ENCODE peak calls at places on chromosomes 6 and 20, in five cellular contexts. One of them, this sample, is unnamed.

GRCh38 chr6:107628878-107629277 is 139.0 kb downstream of the SOBP start:
- DNase-seq in activated CD8-positive, alpha-beta memory T cell treated with anti-CD3 and anti-CD28 coated beads for 24 hours: no peak
- DNase-seq in vagina: no peak
- DNase-seq in NCI-H69: no peak
- DNase-seq in heart left ventricle: no peak
- DNase-seq in this sample: no peak

GRCh38 chr6:109454483-109455160 is 950 bp downstream of the MICAL1 start:
- DNase-seq in activated CD8-positive, alpha-beta memory T cell treated with anti-CD3 and anti-CD28 coated beads for 24 hours: peak
- DNase-seq in vagina: no peak
- DNase-seq in NCI-H69: peak
- DNase-seq in heart left ventricle: peak
- DNase-seq in this sample: no peak

GRCh38 chr6:155224618-155225017 is 39.2 kb upstream of the CLDN20 start:
- DNase-seq in activated CD8-positive, alpha-beta memory T cell treated with anti-CD3 and anti-CD28 coated beads for 24 hours: no peak
- DNase-seq in vagina: no peak
- DNase-seq in NCI-H69: peak
- DNase-seq in heart left ventricle: no peak
- DNase-seq in this sample: no peak

GRCh38 chr20:58570181-58570859 is 55.1 kb upstream of the APCDD1L start:
- DNase-seq in activated CD8-positive, alpha-beta memory T cell treated with anti-CD3 and anti-CD28 coated beads for 24 hours: no peak
- DNase-seq in vagina: no peak
- DNase-seq in NCI-H69: no peak
- DNase-seq in heart left ventricle: no peak
- DNase-seq in this sample: no peak

GRCh38 chr20:23084282-23084844 is 1.8 kb downstream of the CD93 start:
- DNase-seq in activated CD8-positive, alpha-beta memory T cell treated with anti-CD3 and anti-CD28 coated beads for 24 hours: no peak
- DNase-seq in vagina: no peak
- DNase-seq in NCI-H69: no peak
- DNase-seq in heart left ventricle: no peak
- DNase-seq in this sample: no peak

GRCh38 chr6:141540207-141540606 is 592.5 kb upstream of the GJE1 start:
- DNase-seq in activated CD8-positive, alpha-beta memory T cell treated with anti-CD3 and anti-CD28 coated beads for 24 hours: no peak
- DNase-seq in vagina: no peak
- DNase-seq in NCI-H69: peak
- DNase-seq in heart left ventricle: no peak
- DNase-seq in this sample: peak

GRCh38 chr20:9349256-9349655 is 165.1 kb upstream of the LAMP5 start:
- DNase-seq in activated CD8-positive, alpha-beta memory T cell treated with anti-CD3 and anti-CD28 coated beads for 24 hours: no peak
- DNase-seq in vagina: no peak
- DNase-seq in NCI-H69: no peak
- DNase-seq in heart left ventricle: no peak
- DNase-seq in this sample: no peak

GRCh38 chr6:34079899-34080298 is 66.0 kb downstream of the GRM4 start:
- DNase-seq in activated CD8-positive, alpha-beta memory T cell treated with anti-CD3 and anti-CD28 coated beads for 24 hours: no peak
- DNase-seq in vagina: no peak
- DNase-seq in NCI-H69: peak
- DNase-seq in heart left ventricle: no peak
- DNase-seq in this sample: no peak

GRCh38 chr20:13554076-13554475 is 84.7 kb downstream of the TASP1 start:
- DNase-seq in activated CD8-positive, alpha-beta memory T cell treated with anti-CD3 and anti-CD28 coated beads for 24 hours: no peak
- DNase-seq in vagina: no peak
- DNase-seq in NCI-H69: no peak
- DNase-seq in heart left ventricle: no peak
- DNase-seq in this sample: peak

GRCh38 chr6:146359123-146359522 is 184.5 kb upstream of the RAB32 start:
- DNase-seq in activated CD8-positive, alpha-beta memory T cell treated with anti-CD3 and anti-CD28 coated beads for 24 hours: no peak
- DNase-seq in vagina: no peak
- DNase-seq in NCI-H69: no peak
- DNase-seq in heart left ventricle: no peak
- DNase-seq in this sample: no peak

GRCh38 chr20:63597651-63598478 is 23.8 kb upstream of the HELZ2 start:
- DNase-seq in activated CD8-positive, alpha-beta memory T cell treated with anti-CD3 and anti-CD28 coated beads for 24 hours: no peak
- DNase-seq in vagina: no peak
- DNase-seq in NCI-H69: no peak
- DNase-seq in heart left ventricle: peak
- DNase-seq in this sample: no peak

GRCh38 chr6:119071576-119071975 is 6.9 kb downstream of the FAM184A start:
- DNase-seq in activated CD8-positive, alpha-beta memory T cell treated with anti-CD3 and anti-CD28 coated beads for 24 hours: no peak
- DNase-seq in vagina: no peak
- DNase-seq in NCI-H69: no peak
- DNase-seq in heart left ventricle: no peak
- DNase-seq in this sample: no peak

GRCh38 chr6:26660096-26660425 is 515 bp upstream of the ZNF322 start:
- DNase-seq in activated CD8-positive, alpha-beta memory T cell treated with anti-CD3 and anti-CD28 coated beads for 24 hours: no peak
- DNase-seq in vagina: no peak
- DNase-seq in NCI-H69: peak
- DNase-seq in heart left ventricle: no peak
- DNase-seq in this sample: peak

GRCh38 chr20:41160686-41161085 is 23.3 kb downstream of the PLCG1 start:
- DNase-seq in activated CD8-positive, alpha-beta memory T cell treated with anti-CD3 and anti-CD28 coated beads for 24 hours: no peak
- DNase-seq in vagina: no peak
- DNase-seq in NCI-H69: no peak
- DNase-seq in heart left ventricle: no peak
- DNase-seq in this sample: no peak

GRCh38 chr6:82955841-82956240 is 109.8 kb downstream of the UBE3D start:
- DNase-seq in activated CD8-positive, alpha-beta memory T cell treated with anti-CD3 and anti-CD28 coated beads for 24 hours: no peak
- DNase-seq in vagina: no peak
- DNase-seq in NCI-H69: no peak
- DNase-seq in heart left ventricle: no peak
- DNase-seq in this sample: peak

GRCh38 chr6:157853018-157853805 is 30.2 kb downstream of the SNX9 start:
- DNase-seq in activated CD8-positive, alpha-beta memory T cell treated with anti-CD3 and anti-CD28 coated beads for 24 hours: no peak
- DNase-seq in vagina: no peak
- DNase-seq in NCI-H69: no peak
- DNase-seq in heart left ventricle: no peak
- DNase-seq in this sample: no peak

GRCh38 chr6:129665555-129665954 is 44.4 kb downstream of the ARHGAP18 start:
- DNase-seq in activated CD8-positive, alpha-beta memory T cell treated with anti-CD3 and anti-CD28 coated beads for 24 hours: no peak
- DNase-seq in vagina: no peak
- DNase-seq in NCI-H69: no peak
- DNase-seq in heart left ventricle: no peak
- DNase-seq in this sample: no peak

GRCh38 chr20:12030470-12030869 is 112.8 kb downstream of the BTBD3 start:
- DNase-seq in activated CD8-positive, alpha-beta memory T cell treated with anti-CD3 and anti-CD28 coated beads for 24 hours: no peak
- DNase-seq in vagina: no peak
- DNase-seq in NCI-H69: peak
- DNase-seq in heart left ventricle: no peak
- DNase-seq in this sample: no peak

GRCh38 chr20:50338479-50339195 is 148.0 kb downstream of the CEBPB start:
- DNase-seq in activated CD8-positive, alpha-beta memory T cell treated with anti-CD3 and anti-CD28 coated beads for 24 hours: peak
- DNase-seq in vagina: no peak
- DNase-seq in NCI-H69: no peak
- DNase-seq in heart left ventricle: peak
- DNase-seq in this sample: no peak

GRCh38 chr6:128885381-128885780 is 2.4 kb downstream of the LAMA2 start:
- DNase-seq in activated CD8-positive, alpha-beta memory T cell treated with anti-CD3 and anti-CD28 coated beads for 24 hours: no peak
- DNase-seq in vagina: no peak
- DNase-seq in NCI-H69: no peak
- DNase-seq in heart left ventricle: no peak
- DNase-seq in this sample: no peak

GRCh38 chr20:51862796-51863195 is 60.5 kb upstream of the SALL4 start:
- DNase-seq in activated CD8-positive, alpha-beta memory T cell treated with anti-CD3 and anti-CD28 coated beads for 24 hours: no peak
- DNase-seq in vagina: no peak
- DNase-seq in NCI-H69: no peak
- DNase-seq in heart left ventricle: no peak
- DNase-seq in this sample: no peak

GRCh38 chr20:4011226-4011975 is 4.0 kb downstream of the RNF24 start:
- DNase-seq in activated CD8-positive, alpha-beta memory T cell treated with anti-CD3 and anti-CD28 coated beads for 24 hours: no peak
- DNase-seq in vagina: no peak
- DNase-seq in NCI-H69: no peak
- DNase-seq in heart left ventricle: no peak
- DNase-seq in this sample: no peak

GRCh38 chr6:106226676-106227075 is 98.9 kb downstream of the ATG5 start:
- DNase-seq in activated CD8-positive, alpha-beta memory T cell treated with anti-CD3 and anti-CD28 coated beads for 24 hours: no peak
- DNase-seq in vagina: no peak
- DNase-seq in NCI-H69: no peak
- DNase-seq in heart left ventricle: no peak
- DNase-seq in this sample: no peak

GRCh38 chr6:89264296-89264695 is 47.1 kb upstream of the GABRR1 start:
- DNase-seq in activated CD8-positive, alpha-beta memory T cell treated with anti-CD3 and anti-CD28 coated beads for 24 hours: peak
- DNase-seq in vagina: peak
- DNase-seq in NCI-H69: no peak
- DNase-seq in heart left ventricle: no peak
- DNase-seq in this sample: no peak

GRCh38 chr20:31835977-31836852 is 9.2 kb downstream of the FOXS1 start:
- DNase-seq in activated CD8-positive, alpha-beta memory T cell treated with anti-CD3 and anti-CD28 coated beads for 24 hours: no peak
- DNase-seq in vagina: no peak
- DNase-seq in NCI-H69: peak
- DNase-seq in heart left ventricle: peak
- DNase-seq in this sample: peak

GRCh38 chr6:100176321-100176950 is 182.4 kb upstream of the MCHR2 start:
- DNase-seq in activated CD8-positive, alpha-beta memory T cell treated with anti-CD3 and anti-CD28 coated beads for 24 hours: no peak
- DNase-seq in vagina: no peak
- DNase-seq in NCI-H69: peak
- DNase-seq in heart left ventricle: no peak
- DNase-seq in this sample: peak

GRCh38 chr6:11142296-11143027 is 30.9 kb upstream of the ERVFRD-1 start:
- DNase-seq in activated CD8-positive, alpha-beta memory T cell treated with anti-CD3 and anti-CD28 coated beads for 24 hours: no peak
- DNase-seq in vagina: no peak
- DNase-seq in NCI-H69: no peak
- DNase-seq in heart left ventricle: no peak
- DNase-seq in this sample: peak

GRCh38 chr6:151647871-151648639 is 154.2 kb downstream of the CCDC170 start:
- DNase-seq in activated CD8-positive, alpha-beta memory T cell treated with anti-CD3 and anti-CD28 coated beads for 24 hours: no peak
- DNase-seq in vagina: no peak
- DNase-seq in NCI-H69: peak
- DNase-seq in heart left ventricle: no peak
- DNase-seq in this sample: peak

GRCh38 chr6:45724511-45724910 is 291.1 kb downstream of the CLIC5 start:
- DNase-seq in activated CD8-positive, alpha-beta memory T cell treated with anti-CD3 and anti-CD28 coated beads for 24 hours: no peak
- DNase-seq in vagina: no peak
- DNase-seq in NCI-H69: no peak
- DNase-seq in heart left ventricle: no peak
- DNase-seq in this sample: peak

GRCh38 chr20:7596541-7596940 is 343.7 kb downstream of the HAO1 start:
- DNase-seq in activated CD8-positive, alpha-beta memory T cell treated with anti-CD3 and anti-CD28 coated beads for 24 hours: no peak
- DNase-seq in vagina: no peak
- DNase-seq in NCI-H69: no peak
- DNase-seq in heart left ventricle: no peak
- DNase-seq in this sample: no peak

GRCh38 chr20:55251170-55251569 is 754.1 kb downstream of the CBLN4 start:
- DNase-seq in activated CD8-positive, alpha-beta memory T cell treated with anti-CD3 and anti-CD28 coated beads for 24 hours: no peak
- DNase-seq in vagina: no peak
- DNase-seq in NCI-H69: no peak
- DNase-seq in heart left ventricle: no peak
- DNase-seq in this sample: no peak

GRCh38 chr6:26183581-26184408 is 96.6 kb downstream of the HFE start:
- DNase-seq in activated CD8-positive, alpha-beta memory T cell treated with anti-CD3 and anti-CD28 coated beads for 24 hours: peak
- DNase-seq in vagina: no peak
- DNase-seq in NCI-H69: peak
- DNase-seq in heart left ventricle: peak
- DNase-seq in this sample: no peak

GRCh38 chr6:127515794-127516675 is 3.1 kb downstream of the MTCL3 start:
- DNase-seq in activated CD8-positive, alpha-beta memory T cell treated with anti-CD3 and anti-CD28 coated beads for 24 hours: peak
- DNase-seq in vagina: no peak
- DNase-seq in NCI-H69: peak
- DNase-seq in heart left ventricle: peak
- DNase-seq in this sample: peak

GRCh38 chr6:140048202-140048790 is 673.8 kb upstream of the CITED2 start:
- DNase-seq in activated CD8-positive, alpha-beta memory T cell treated with anti-CD3 and anti-CD28 coated beads for 24 hours: no peak
- DNase-seq in vagina: no peak
- DNase-seq in NCI-H69: no peak
- DNase-seq in heart left ventricle: no peak
- DNase-seq in this sample: no peak

GRCh38 chr6:145339089-145339488 is 396.2 kb downstream of the EPM2A start:
- DNase-seq in activated CD8-positive, alpha-beta memory T cell treated with anti-CD3 and anti-CD28 coated beads for 24 hours: no peak
- DNase-seq in vagina: no peak
- DNase-seq in NCI-H69: no peak
- DNase-seq in heart left ventricle: no peak
- DNase-seq in this sample: peak